ENCODE peak calls at places on chromosomes 7 and 10, in six cellular contexts. B is NCI-H1105; P is LHCN-M2; T is astrocyte of the hippocampus; G is kidney glomerular epithelial cell; C is effector memory CD8-positive, alpha-beta T cell. R is an unnamed sample.
A peak's percentile ranks its signal among the peaks of the same experiment; 100 is the strongest.

GRCh38 chr7:36084485-36085091 is 68.5 kb upstream of the EEPD1 start:
- DNase-seq in B (no peak), P (peak; percentile 8), T (peak; percentile 65), G (peak; percentile 83), C (no peak), R (no peak)

GRCh38 chr10:22915314-22915713 is 12.5 kb upstream of the ARMC3 start:
- DNase-seq in B (no peak), P (no peak), T (no peak), G (no peak), C (no peak), R (no peak)

GRCh38 chr10:27865221-27865635 is 119.6 kb upstream of the MKX start:
- DNase-seq in B (no peak), P (peak; percentile 14), T (peak; percentile 14), G (peak; percentile 14), C (no peak), R (no peak)

GRCh38 chr7:90955641-90956207 is 308.5 kb upstream of the FZD1 start:
- DNase-seq in B (peak; percentile 31), P (no peak), T (no peak), G (no peak), C (no peak), R (no peak)

GRCh38 chr7:2296830-2297229 is 17.4 kb downstream of the SNX8 start:
- DNase-seq in B (no peak), P (no peak), T (no peak), G (no peak), C (no peak), R (no peak)

GRCh38 chr7:73352784-73353183 is 24.8 kb downstream of the FKBP6 start:
- DNase-seq in B (no peak), P (no peak), T (no peak), G (no peak), C (no peak), R (no peak)

GRCh38 chr7:130841416-130841815 is 107.4 kb upstream of the KLF14 start:
- DNase-seq in B (no peak), P (no peak), T (no peak), G (no peak), C (no peak), R (no peak)

GRCh38 chr10:75018233-75018632 is 93.2 kb upstream of the SAMD8 start:
- DNase-seq in B (no peak), P (no peak), T (no peak), G (no peak), C (no peak), R (no peak)

GRCh38 chr7:133448012-133448411 is 195.1 kb downstream of the EXOC4 start:
- DNase-seq in B (no peak), P (no peak), T (no peak), G (no peak), C (no peak), R (no peak)

GRCh38 chr7:155581107-155581830 is 34.9 kb upstream of the CNPY1 start:
- DNase-seq in B (no peak), P (no peak), T (no peak), G (no peak), C (no peak), R (no peak)

GRCh38 chr10:102645741-102646609 is 1.7 kb downstream of the TRIM8 start:
- DNase-seq in B (no peak), P (peak; percentile 97), T (peak; percentile 92), G (peak; percentile 85), C (peak; percentile 65), R (peak; percentile 68)